ENCODE peak calls at places on chromosomes 4 and X, in four cellular contexts. X is choroid plexus epithelial cell; P is activated CD4-positive, alpha-beta T cell treated with anti-CD3 and anti-CD28 coated beads, Interleukin-2, amount 50 U/mL, for 24 hours; Z is activated naive CD4-positive, alpha-beta T cell treated with anti-CD3 and anti-CD28 coated beads, Interleukin-2, amount 10 ng/mL, durations not matched to agents 7 days and 5 days. L is an unnamed sample.

GRCh38 chr4:8546766-8547107 is 33.5 kb upstream of the GPR78 start:
- DNase-seq in Z (no peak), X (no peak), P (no peak), L (no peak)

GRCh38 chr4:7736436-7737267 is 203.0 kb downstream of the AFAP1 start:
- DNase-seq in X (peak), Z (no peak), P (no peak), L (no peak)

GRCh38 chr4:70945046-70945445 is 42.9 kb downstream of the MOB1B start:
- DNase-seq in X (peak), P (no peak), Z (no peak), L (no peak)

GRCh38 chr4:98662619-98663225 is 4.3 kb upstream of the TSPAN5 start:
- DNase-seq in P (peak), Z (peak), X (no peak), L (no peak)

GRCh38 chrX:46386511-46386910 is 158.7 kb downstream of the ZNF674 start:
- DNase-seq in X (peak), Z (no peak), P (no peak), L (no peak)

GRCh38 chr4:109429545-109429944 is 4.1 kb upstream of the SEC24B start:
- DNase-seq in P (no peak), Z (no peak), X (no peak), L (no peak)

GRCh38 chrX:45748443-45748842 is 547.8 kb upstream of the DIPK2B start:
- DNase-seq in Z (no peak), X (peak), P (no peak), L (no peak)

GRCh38 chrX:23292979-23293651 is 41.5 kb upstream of the PTCHD1 start:
- DNase-seq in X (peak), Z (no peak), P (no peak), L (no peak)

L was measured in glomerular endothelial cell.